ENCODE peak calls at places on chromosomes 4 and X, in eight cellular contexts. M is brain microvascular endothelial cell, R is fibroblast of mammary gland, T is astrocyte of the spinal cord, J is upper lobe of left lung, X is heart right ventricle, E is transverse colon, W is lower lobe of right lung. Y is an unnamed sample.

GRCh38 chr4:183912585-183912984 is 7.5 kb downstream of the STOX2 start:
- DNase-seq in M (no peak), R (peak; percentile 57), T (peak; percentile 46), J (no peak), X (no peak), E (no peak), W (no peak), Y (no peak)

GRCh38 chr4:1009647-1010521 is 1.5 kb upstream of the FGFRL1 start:
- DNase-seq in M (peak; percentile 20), R (peak; percentile 33), T (peak; percentile 32), J (peak; percentile 76), X (peak; percentile 82), E (peak; percentile 84), W (peak; percentile 79), Y (peak; percentile 71)

GRCh38 chr4:15702941-15703403 is at the start of gene BST1:
- DNase-seq in M (peak; percentile 71), R (peak; percentile 55), T (peak; percentile 68), J (peak; percentile 83), X (peak; percentile 74), E (peak; percentile 81), W (peak; percentile 89), Y (peak; percentile 32)

GRCh38 chrX:43973249-43973672 is at the start of gene NDP:
- DNase-seq in M (no peak), R (peak; percentile 16), T (no peak), J (no peak), X (no peak), E (no peak), W (no peak), Y (no peak)

GRCh38 chr4:80189956-80190671 is 7.2 kb upstream of the PRDM8 start:
- DNase-seq in M (no peak), R (no peak), T (no peak), J (no peak), X (no peak), E (no peak), W (no peak), Y (no peak)

GRCh38 chr4:74466242-74466641 is 21.3 kb downstream of the AREG start:
- DNase-seq in M (no peak), R (no peak), T (no peak), J (peak; percentile 47), X (no peak), E (no peak), W (no peak), Y (no peak)

GRCh38 chrX:48896611-48897011 is 957 bp downstream of the TIMM17B start:
- DNase-seq in M (no peak), R (peak; percentile 34), T (no peak), J (no peak), X (no peak), E (no peak), W (no peak), Y (no peak)

GRCh38 chr4:76060506-76060905 is 14.0 kb upstream of the ART3 start:
- DNase-seq in M (no peak), R (no peak), T (no peak), J (no peak), X (no peak), E (no peak), W (no peak), Y (no peak)

GRCh38 chrX:120463241-120463640 is 5.9 kb downstream of the LAMP2 start:
- DNase-seq in M (no peak), R (peak; percentile 63), T (peak; percentile 39), J (peak; percentile 58), X (no peak), E (no peak), W (no peak), Y (no peak)

GRCh38 chr4:80540785-80541469 is 205.4 kb downstream of the CFAP299 start:
- DNase-seq in M (no peak), R (peak; percentile 1), T (peak; percentile 12), J (no peak), X (no peak), E (no peak), W (no peak), Y (no peak)

GRCh38 chr4:8029689-8030088 is 90.0 kb upstream of the AFAP1 start:
- DNase-seq in M (no peak), R (peak; percentile 14), T (no peak), J (no peak), X (no peak), E (no peak), W (no peak), Y (no peak)

GRCh38 chr4:60201052-60201673 is 999.0 kb upstream of the ADGRL3 start:
- DNase-seq in M (peak; percentile 42), R (peak; percentile 52), T (peak; percentile 62), J (no peak), X (peak; percentile 13), E (peak; percentile 13), W (peak; percentile 39), Y (no peak)

GRCh38 chrX:30971761-30972603 is 82.9 kb upstream of the TAB3 start:
- DNase-seq in M (peak; percentile 38), R (peak; percentile 54), T (peak; percentile 51), J (peak; percentile 28), X (no peak), E (peak; percentile 17), W (no peak), Y (no peak)

GRCh38 chr4:175536852-175537453 is 275.1 kb downstream of the GPM6A start:
- DNase-seq in M (peak; percentile 71), R (peak; percentile 80), T (peak; percentile 86), J (no peak), X (no peak), E (no peak), W (no peak), Y (no peak)

GRCh38 chr4:79395883-79396282 is 12.1 kb downstream of the GK2 start:
- DNase-seq in M (no peak), R (no peak), T (no peak), J (no peak), X (no peak), E (no peak), W (no peak), Y (no peak)

GRCh38 chr4:176360446-176360845 is 40.7 kb downstream of the SPCS3 start:
- DNase-seq in M (no peak), R (peak; percentile 65), T (no peak), J (no peak), X (no peak), E (no peak), W (no peak), Y (no peak)

GRCh38 chrX:152989292-152989658 is 4.6 kb downstream of the PNMA5 start:
- DNase-seq in M (no peak), R (peak; percentile 17), T (peak; percentile 13), J (no peak), X (no peak), E (no peak), W (no peak), Y (no peak)

GRCh38 chrX:46750829-46751228 is 8.1 kb downstream of the SLC9A7 start:
- DNase-seq in M (no peak), R (no peak), T (no peak), J (no peak), X (no peak), E (no peak), W (no peak), Y (no peak)

DNA sequence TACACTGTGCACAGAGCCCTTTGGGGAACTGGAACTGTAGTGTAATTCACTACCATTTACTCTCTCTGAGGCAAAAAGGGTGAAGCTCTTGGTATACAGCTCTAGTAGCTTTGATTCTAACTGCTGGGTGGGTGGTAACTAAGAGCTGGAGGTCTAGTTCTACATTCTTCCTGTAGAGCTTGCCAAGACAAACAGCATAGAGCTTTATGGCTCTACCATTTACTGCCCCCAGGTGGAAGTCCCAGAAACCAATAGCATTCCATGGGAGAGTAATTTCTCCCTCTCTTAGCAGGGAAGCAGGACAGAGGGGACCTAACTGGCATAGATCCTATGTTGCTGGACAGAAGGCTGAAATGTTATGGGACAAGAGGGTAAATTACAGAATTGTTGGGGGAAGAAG is 26.7 kb downstream of the HDAC8 start:
- DNase-seq in M (peak; percentile 8), R (peak; percentile 14), T (peak; percentile 36), J (no peak), X (no peak), E (peak; percentile 20), W (no peak), Y (no peak)
- TF ChIP-seq CTCF in M (peak; percentile 37), R (peak; percentile 22), T (peak; percentile 27), J (no peak), X (no peak), E (peak; percentile 14), W (no peak), Y (no peak)

GRCh38 chr4:142156246-142156645 is 519.9 kb downstream of the IL15 start:
- DNase-seq in M (no peak), R (no peak), T (no peak), J (no peak), X (no peak), E (no peak), W (no peak), Y (no peak)

GRCh38 chr4:142150483-142150882 is 514.1 kb downstream of the IL15 start:
- DNase-seq in M (no peak), R (no peak), T (no peak), J (no peak), X (no peak), E (no peak), W (no peak), Y (no peak)

GRCh38 chr4:142158980-142159379 is 522.6 kb downstream of the IL15 start:
- DNase-seq in M (no peak), R (no peak), T (no peak), J (no peak), X (no peak), E (no peak), W (no peak), Y (no peak)

GRCh38 chr4:142160509-142160908 is 524.1 kb downstream of the IL15 start:
- DNase-seq in M (no peak), R (peak; percentile 15), T (peak; percentile 13), J (no peak), X (no peak), E (no peak), W (no peak), Y (no peak)

GRCh38 chr4:142155347-142155746 is 519.0 kb downstream of the IL15 start:
- DNase-seq in M (no peak), R (no peak), T (no peak), J (no peak), X (no peak), E (no peak), W (no peak), Y (no peak)
- TF ChIP-seq CTCF in M (no peak), R (no peak), T (no peak), J (no peak), X (no peak), E (no peak), W (no peak), Y (no peak)

GRCh38 chr4:186541801-186542200 is 13.6 kb downstream of the MTNR1A start:
- DNase-seq in M (no peak), R (no peak), T (no peak), J (no peak), X (no peak), E (no peak), W (no peak), Y (no peak)

GRCh38 chr4:186537843-186538521 is 17.4 kb downstream of the MTNR1A start:
- DNase-seq in M (no peak), R (no peak), T (no peak), J (no peak), X (no peak), E (no peak), W (no peak), Y (no peak)

GRCh38 chr4:186534056-186534455 is 21.3 kb downstream of the MTNR1A start:
- DNase-seq in M (no peak), R (no peak), T (no peak), J (no peak), X (no peak), E (no peak), W (no peak), Y (no peak)

GRCh38 chr4:186536285-186536684 is 19.1 kb downstream of the MTNR1A start:
- DNase-seq in M (no peak), R (no peak), T (no peak), J (no peak), X (no peak), E (no peak), W (no peak), Y (no peak)
- TF ChIP-seq CTCF in M (no peak), R (no peak), T (no peak), J (no peak), X (no peak), E (no peak), W (no peak), Y (no peak)

GRCh38 chrX:131854586-131854985 is 168.5 kb upstream of the STK26 start:
- DNase-seq in M (no peak), R (peak; percentile 5), T (peak; percentile 16), J (no peak), X (no peak), E (no peak), W (no peak), Y (no peak)
- TF ChIP-seq CTCF in M (no peak), R (no peak), T (no peak), J (no peak), X (no peak), E (no peak), W (no peak), Y (no peak)

Y was measured in natural killer cell.